ENCODE peak calls at places on chromosomes 12 and 14, in six cellular contexts. N is astrocyte of the spinal cord, Y is H9, J is fibroblast of mammary gland, B is psoas muscle, K is progenitor cell of endocrine pancreas. W is an unnamed sample.

GRCh38 chr12:104063712-104064030 is 660 bp upstream of the HCFC2 start:
- DNase-seq in Y (no peak), K (no peak), B (no peak), N (peak; percentile 66), J (peak; percentile 48), W (peak; percentile 32)

GRCh38 chr14:105864651-105865265 is 338.4 kb downstream of the TMEM121 start:
- DNase-seq in N (no peak), B (no peak), K (peak; percentile 8), Y (no peak), J (no peak), W (no peak)

GRCh38 chr12:115944851-115945496 is 332.5 kb downstream of the MED13L start:
- DNase-seq in J (peak; percentile 44), Y (no peak), K (no peak), N (no peak), B (no peak), W (no peak)

GRCh38 chr12:116434155-116435065 is 124.8 kb upstream of the MAP1LC3B2 start:
- DNase-seq in J (peak; percentile 92), N (peak; percentile 80), Y (peak; percentile 89), B (peak; percentile 88), K (no peak), W (peak; percentile 92)

GRCh38 chr12:65649126-65649525 is 175.2 kb upstream of the HMGA2 start:
- DNase-seq in J (peak; percentile 100), B (no peak), N (peak; percentile 99), K (no peak), Y (no peak), W (peak; percentile 98)

GRCh38 chr14:47846008-47846407 is 170.6 kb upstream of the MDGA2 start:
- DNase-seq in B (no peak), J (no peak), K (no peak), N (no peak), Y (no peak), W (no peak)

GRCh38 chr12:18955594-18955993 is 173.9 kb upstream of the PLEKHA5 start:
- DNase-seq in J (no peak), B (no peak), Y (no peak), K (no peak), N (no peak), W (no peak)

GRCh38 chr14:86457729-86458128 is 927.8 kb downstream of the FLRT2 start:
- DNase-seq in J (no peak), Y (no peak), N (no peak), B (no peak), K (no peak), W (no peak)

GRCh38 chr14:87799400-87799799 is 193.6 kb downstream of the GALC start:
- DNase-seq in K (no peak), Y (no peak), N (no peak), J (no peak), B (no peak), W (no peak)

GRCh38 chr14:54048311-54048710 is 91.7 kb upstream of the BMP4 start:
- DNase-seq in J (no peak), Y (no peak), B (no peak), K (no peak), N (no peak), W (no peak)

GRCh38 chr12:94109154-94109553 is 39.2 kb upstream of the PLXNC1 start:
- DNase-seq in N (peak; percentile 54), J (peak; percentile 81), Y (no peak), B (no peak), K (no peak), W (no peak)

GRCh38 chr12:26266881-26267280 is 71.5 kb downstream of the SSPN start:
- DNase-seq in K (no peak), B (no peak), J (no peak), Y (no peak), N (no peak), W (no peak)

GRCh38 chr14:99363616-99364290 is 91.8 kb upstream of the BCL11B start:
- DNase-seq in N (no peak), Y (peak; percentile 63), K (no peak), J (no peak), B (no peak), W (no peak)

GRCh38 chr12:22415342-22416309 is 81.1 kb upstream of the ST8SIA1 start:
- DNase-seq in Y (no peak), N (peak; percentile 45), J (peak; percentile 8), K (no peak), B (no peak), W (peak; percentile 36)

GRCh38 chr12:100826323-100826722 is 31.7 kb downstream of the ANO4 start:
- DNase-seq in B (no peak), Y (peak; percentile 55), J (peak; percentile 60), N (peak; percentile 57), K (peak; percentile 64), W (peak; percentile 61)

GRCh38 chr14:95062946-95063345 is 94.4 kb downstream of the DICER1 start:
- DNase-seq in J (no peak), N (no peak), Y (no peak), K (no peak), B (no peak), W (no peak)

GRCh38 chr12:88113871-88114270 is 28.0 kb downstream of the CEP290 start:
- DNase-seq in Y (no peak), N (peak; percentile 11), J (peak; percentile 19), K (no peak), B (no peak), W (no peak)

GRCh38 chr12:69633061-69633460 is 22.4 kb upstream of the LRRC10 start:
- DNase-seq in N (no peak), K (no peak), B (no peak), Y (no peak), J (peak; percentile 10), W (peak; percentile 4)
- TF ChIP-seq CTCF in N (no peak), K (no peak), B (peak; percentile 15), Y (peak; percentile 63), J (peak; percentile 38), W (peak; percentile 13)

GRCh38 chr14:102757646-102758045 is 19.6 kb upstream of the TRAF3 start:
- DNase-seq in J (no peak), Y (peak; percentile 24), N (no peak), B (no peak), K (no peak), W (no peak)

GRCh38 chr14:102761206-102761605 is 16.0 kb upstream of the TRAF3 start:
- DNase-seq in K (no peak), J (no peak), Y (no peak), N (no peak), B (no peak), W (no peak)

GRCh38 chr14:102758087-102758486 is 19.2 kb upstream of the TRAF3 start:
- DNase-seq in N (no peak), B (no peak), K (no peak), J (no peak), Y (no peak), W (no peak)

GRCh38 chr14:102760485-102761193 is 16.6 kb upstream of the TRAF3 start:
- DNase-seq in N (no peak), K (no peak), B (no peak), Y (peak; percentile 67), J (no peak), W (no peak)

DNA sequence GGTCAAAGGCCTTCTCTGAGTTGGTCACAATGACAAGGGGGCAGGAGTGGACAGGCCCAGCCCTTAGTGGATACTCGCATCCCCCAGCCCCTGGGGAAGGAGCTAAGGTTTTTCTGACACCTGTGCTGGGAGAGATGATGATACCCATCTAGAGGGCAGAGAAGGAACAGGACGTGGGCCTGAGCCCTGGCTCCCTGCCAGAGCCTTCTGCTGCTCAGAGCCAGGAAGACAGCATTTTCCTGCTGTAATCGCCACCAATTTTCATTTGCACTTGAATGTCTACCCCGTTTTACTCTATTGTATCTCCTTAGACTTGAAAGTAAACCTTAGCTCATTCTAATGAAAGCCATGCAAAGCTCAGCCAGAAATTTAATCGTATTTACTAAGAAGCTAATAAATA is 17.8 kb upstream of the TRAF3 start:
- DNase-seq in N (no peak), B (no peak), K (no peak), Y (peak; percentile 42), J (no peak), W (no peak)
- TF ChIP-seq CTCF in N (no peak), B (no peak), K (no peak), Y (peak; percentile 27), J (no peak), W (no peak)

GRCh38 chr12:131323879-131324278 is 370.2 kb downstream of the ADGRD1 start:
- DNase-seq in N (no peak), K (no peak), Y (no peak), B (no peak), J (no peak), W (no peak)
- TF ChIP-seq CTCF in N (no peak), K (no peak), Y (no peak), B (no peak), J (no peak), W (no peak)

GRCh38 chr12:14239350-14239934 is 126.0 kb upstream of the ATF7IP start:
- DNase-seq in J (peak; percentile 60), K (no peak), Y (peak; percentile 78), N (peak; percentile 24), B (no peak), W (no peak)
- TF ChIP-seq CTCF in J (peak; percentile 2), K (peak; percentile 9), Y (peak; percentile 39), N (no peak), B (no peak), W (no peak)

GRCh38 chr14:80927385-80927989 is 14.1 kb downstream of the CEP128 start:
- DNase-seq in K (no peak), B (no peak), J (no peak), N (no peak), Y (peak; percentile 38), W (no peak)
- TF ChIP-seq CTCF in K (peak; percentile 20), B (no peak), J (no peak), N (peak; percentile 1), Y (peak; percentile 56), W (no peak)

GRCh38 chr12:49059063-49059384 is 1.6 kb downstream of the KMT2D start:
- DNase-seq in N (no peak), K (no peak), B (no peak), Y (no peak), J (no peak), W (no peak)

GRCh38 chr12:49059385-49060232 is 985 bp downstream of the KMT2D start:
- DNase-seq in K (peak; percentile 32), B (peak; percentile 74), N (no peak), J (no peak), Y (no peak), W (no peak)

GRCh38 chr12:49061157-49061650 is 610 bp upstream of the KMT2D start:
- DNase-seq in K (no peak), Y (no peak), B (no peak), J (no peak), N (no peak), W (no peak)

GRCh38 chr12:49058366-49059062 is 2.1 kb downstream of the KMT2D start:
- DNase-seq in J (no peak), K (no peak), N (no peak), Y (no peak), B (no peak), W (no peak)

GRCh38 chr12:49060237-49061156 is at the start of gene KMT2D:
- DNase-seq in Y (peak; percentile 97), J (peak; percentile 95), K (peak; percentile 85), B (peak; percentile 97), N (peak; percentile 97), W (peak; percentile 91)
- TF ChIP-seq CTCF in Y (peak; percentile 33), J (peak; percentile 16), K (peak; percentile 39), B (peak; percentile 25), N (peak; percentile 26), W (no peak)

DNA sequence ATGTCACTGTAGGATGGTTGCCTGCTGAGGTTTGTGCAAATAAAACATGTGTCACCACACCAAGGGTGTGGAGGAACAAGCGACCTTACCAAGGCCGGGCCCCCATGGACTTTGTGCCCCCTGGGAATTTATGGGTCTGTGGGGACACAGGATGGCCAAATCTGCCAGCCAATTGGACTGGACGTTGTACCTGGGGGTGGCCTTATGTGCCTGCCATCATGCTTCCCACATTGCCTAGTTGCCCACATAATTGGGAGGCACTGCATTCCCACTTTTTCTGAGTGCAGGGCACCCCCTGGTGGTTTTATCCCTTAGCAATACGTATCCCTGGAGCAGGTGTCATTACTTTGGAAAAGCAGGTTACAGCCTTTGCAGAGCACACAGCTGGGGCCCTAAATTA is 92.6 kb upstream of the TMPO start:
- DNase-seq in J (peak; percentile 17), Y (peak; percentile 71), N (no peak), B (no peak), K (no peak), W (peak; percentile 66)
- TF ChIP-seq CTCF in J (peak; percentile 33), Y (peak; percentile 67), N (peak; percentile 29), B (no peak), K (peak; percentile 30), W (peak; percentile 15)

W was measured in MCF 10A.